ENCODE peak calls at places on chromosomes 12 and 14, in five cellular contexts. O, K, S, Q and T are unnamed samples.
A peak's percentile ranks its signal among the peaks of the same experiment; 100 is the strongest.

GRCh38 chr14:30223385-30223785 is 295.7 kb upstream of the PRKD1 start:
- DNase-seq in Q (peak; percentile 89), O (peak; percentile 64), K (no peak), S (no peak), T (no peak)

GRCh38 chr12:113241191-113242017 is 20.1 kb downstream of the TPCN1 start:
- DNase-seq in K (no peak), Q (peak; percentile 98), O (peak; percentile 74), S (no peak), T (no peak)

GRCh38 chr14:67166450-67166853 is 22.8 kb upstream of the GARIN2 start:
- DNase-seq in Q (peak; percentile 21), O (peak; percentile 8), K (no peak), S (peak; percentile 21), T (peak; percentile 63)

GRCh38 chr14:65095633-65096205 is 6.6 kb downstream of the MAX start:
- DNase-seq in O (no peak), K (no peak), Q (no peak), S (no peak), T (no peak)

GRCh38 chr12:92034858-92035401 is 110.7 kb downstream of the BTG1 start:
- DNase-seq in Q (peak; percentile 99), K (peak; percentile 40), O (no peak), S (no peak), T (peak; percentile 53)

GRCh38 chr12:118981285-118982201 is at the start of gene SRRM4:
- DNase-seq in S (peak; percentile 95), K (no peak), Q (no peak), O (no peak), T (peak; percentile 3)

GRCh38 chr12:45415393-45415817 is 199.5 kb downstream of the ANO6 start:
- DNase-seq in Q (peak; percentile 99), K (no peak), S (no peak), O (peak; percentile 99), T (peak; percentile 38)

GRCh38 chr12:49039421-49040363 is 20.9 kb downstream of the KMT2D start:
- DNase-seq in S (peak; percentile 62), O (no peak), K (no peak), Q (no peak), T (no peak)

GRCh38 chr12:123270380-123271181 is 1.1 kb downstream of the CDK2AP1 start:
- DNase-seq in Q (peak; percentile 35), K (peak; percentile 40), S (peak; percentile 74), O (no peak), T (peak; percentile 47)